ENCODE peak calls at places on chromosomes 16 and 17, in four cellular contexts. N is fibroblast of pulmonary artery, P is AG04450, U is left ventricle myocardium inferior. C is an unnamed sample.

GRCh38 chr16:30413116-30413806 is 5.9 kb downstream of the ZNF771 start:
- DNase-seq in P (no peak), N (no peak), U (no peak), C (no peak)

GRCh38 chr16:535446-536405 is 8.2 kb downstream of the CAPN15 start:
- DNase-seq in U (no peak), P (no peak), N (peak; percentile 24), C (peak; percentile 77)

GRCh38 chr17:74603032-74603635 is 11.1 kb upstream of the CD300LD start:
- DNase-seq in P (no peak), N (no peak), U (no peak), C (no peak)

GRCh38 chr16:66152841-66153525 is 213.5 kb upstream of the CDH5 start:
- DNase-seq in U (no peak), N (peak; percentile 71), P (peak; percentile 87), C (peak; percentile 17)

GRCh38 chr16:79449067-79449466 is 151.5 kb downstream of the MAF start:
- DNase-seq in P (no peak), U (no peak), N (no peak), C (no peak)

GRCh38 chr17:61412860-61413653 is 13.4 kb downstream of the TBX2 start:
- DNase-seq in P (no peak), N (no peak), U (no peak), C (no peak)

GRCh38 chr17:11742891-11743290 is 144.6 kb downstream of the DNAH9 start:
- DNase-seq in U (no peak), N (no peak), P (no peak), C (no peak)

GRCh38 chr17:66459811-66460270 is 157.4 kb downstream of the PRKCA start:
- DNase-seq in P (peak; percentile 97), N (peak; percentile 99), U (peak; percentile 40), C (peak; percentile 99)

GRCh38 chr16:84299734-84300440 is 5.2 kb downstream of the WFDC1 start:
- DNase-seq in U (no peak), P (no peak), N (no peak), C (no peak)

GRCh38 chr16:66028505-66029216 is 337.8 kb upstream of the CDH5 start:
- DNase-seq in P (peak; percentile 42), N (peak; percentile 67), U (no peak), C (peak; percentile 96)

GRCh38 chr17:52030096-52030495 is 128.4 kb downstream of the CA10 start:
- DNase-seq in P (no peak), N (no peak), U (no peak), C (no peak)

GRCh38 chr17:42178817-42179216 is 2.1 kb downstream of the KCNH4 start:
- DNase-seq in P (no peak), U (no peak), N (no peak), C (no peak)

GRCh38 chr17:17455173-17455572 is 21.6 kb upstream of the MED9 start:
- DNase-seq in N (no peak), P (no peak), U (no peak), C (no peak)

GRCh38 chr16:11142951-11143740 is 112.9 kb downstream of the SOCS1 start:
- DNase-seq in U (no peak), N (no peak), P (no peak), C (no peak)

GRCh38 chr17:16465861-16466338 is 26.1 kb downstream of the LRRC75A start:
- DNase-seq in P (no peak), U (peak; percentile 42), N (no peak), C (no peak)

GRCh38 chr16:7397901-7398300 is 65.3 kb downstream of the RBFOX1 start:
- DNase-seq in P (no peak), N (peak; percentile 0), U (no peak), C (peak; percentile 27)

GRCh38 chr16:13781579-13782338 is 138.2 kb upstream of the ERCC4 start:
- DNase-seq in P (no peak), U (no peak), N (no peak), C (no peak)

GRCh38 chr16:82672676-82673075 is 45.9 kb downstream of the CDH13 start:
- DNase-seq in U (no peak), P (no peak), N (no peak), C (no peak)

GRCh38 chr16:66935319-66936011 is at the start of gene CES2:
- DNase-seq in P (no peak), U (peak; percentile 55), N (peak; percentile 30), C (peak; percentile 50)

GRCh38 chr17:69597898-69598692 is 183.6 kb downstream of the MAP2K6 start:
- DNase-seq in U (no peak), P (no peak), N (peak; percentile 36), C (peak; percentile 62)

GRCh38 chr16:20315764-20316163 is 11.5 kb downstream of the GP2 start:
- DNase-seq in U (no peak), N (no peak), P (no peak), C (no peak)

GRCh38 chr17:16477255-16477654 is 14.7 kb downstream of the LRRC75A start:
- DNase-seq in P (peak; percentile 58), N (peak; percentile 83), U (peak; percentile 37), C (peak; percentile 91)

GRCh38 chr17:67434061-67434525 is 57.0 kb downstream of the PITPNC1 start:
- DNase-seq in P (no peak), U (peak; percentile 54), N (peak; percentile 77), C (no peak)

GRCh38 chr16:79997257-79997656 is 396.7 kb upstream of the MAF start:
- DNase-seq in P (peak; percentile 2), U (no peak), N (peak; percentile 13), C (peak; percentile 17)

GRCh38 chr17:39110435-39111136 is 40.9 kb downstream of the PLXDC1 start:
- DNase-seq in U (no peak), N (no peak), P (no peak), C (no peak)

GRCh38 chr17:80112471-80113032 is 11.2 kb downstream of the GAA start:
- DNase-seq in N (no peak), P (no peak), U (no peak), C (no peak)

GRCh38 chr17:48153711-48154642 is 46.4 kb downstream of the SNX11 start:
- DNase-seq in U (no peak), P (peak; percentile 3), N (peak; percentile 63), C (peak; percentile 47)

GRCh38 chr16:15970743-15971434 is 21.5 kb downstream of the ABCC1 start:
- DNase-seq in N (no peak), U (no peak), P (no peak), C (no peak)

GRCh38 chr16:88195021-88195581 is 187.7 kb upstream of the ZNF469 start:
- DNase-seq in U (no peak), P (no peak), N (no peak), C (peak; percentile 56)

DNA sequence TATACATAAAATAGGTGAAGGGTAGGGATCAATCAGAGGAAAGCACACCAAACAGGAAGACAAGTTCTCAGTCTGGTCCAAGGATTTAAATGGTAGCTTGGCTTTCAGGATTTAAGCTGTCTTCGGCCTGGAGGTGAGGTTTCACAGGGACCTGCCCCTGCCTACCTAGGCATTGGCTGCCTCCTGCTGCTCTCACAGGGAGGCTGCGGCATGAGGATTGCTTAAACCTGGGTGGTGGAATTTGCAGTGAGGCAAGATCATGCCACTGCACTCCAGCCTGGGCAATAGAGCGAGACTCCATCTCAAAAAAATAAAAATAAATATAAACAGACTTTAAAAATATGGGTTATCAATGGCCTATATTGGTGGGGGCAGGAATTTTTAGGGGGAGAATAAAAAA is 114.5 kb downstream of the GAS7 start:
- DNase-seq in U (no peak), N (no peak), P (no peak), C (no peak)
- TF ChIP-seq CTCF in U (no peak), N (no peak), P (no peak), C (no peak)

GRCh38 chr16:46789499-46790414 is 41.2 kb downstream of the C16orf87 start:
- DNase-seq in N (peak; percentile 61), P (no peak), U (peak; percentile 77), C (peak; percentile 64)

GRCh38 chr16:46787909-46788308 is 39.8 kb upstream of the MYLK3 start:
- DNase-seq in P (no peak), N (no peak), U (no peak), C (no peak)

GRCh38 chr16:46789075-46789474 is 40.9 kb upstream of the MYLK3 start:
- DNase-seq in U (no peak), N (no peak), P (no peak), C (no peak)

GRCh38 chr16:46793841-46794240 is 37.1 kb downstream of the C16orf87 start:
- DNase-seq in N (no peak), U (no peak), P (no peak), C (no peak)

DNA sequence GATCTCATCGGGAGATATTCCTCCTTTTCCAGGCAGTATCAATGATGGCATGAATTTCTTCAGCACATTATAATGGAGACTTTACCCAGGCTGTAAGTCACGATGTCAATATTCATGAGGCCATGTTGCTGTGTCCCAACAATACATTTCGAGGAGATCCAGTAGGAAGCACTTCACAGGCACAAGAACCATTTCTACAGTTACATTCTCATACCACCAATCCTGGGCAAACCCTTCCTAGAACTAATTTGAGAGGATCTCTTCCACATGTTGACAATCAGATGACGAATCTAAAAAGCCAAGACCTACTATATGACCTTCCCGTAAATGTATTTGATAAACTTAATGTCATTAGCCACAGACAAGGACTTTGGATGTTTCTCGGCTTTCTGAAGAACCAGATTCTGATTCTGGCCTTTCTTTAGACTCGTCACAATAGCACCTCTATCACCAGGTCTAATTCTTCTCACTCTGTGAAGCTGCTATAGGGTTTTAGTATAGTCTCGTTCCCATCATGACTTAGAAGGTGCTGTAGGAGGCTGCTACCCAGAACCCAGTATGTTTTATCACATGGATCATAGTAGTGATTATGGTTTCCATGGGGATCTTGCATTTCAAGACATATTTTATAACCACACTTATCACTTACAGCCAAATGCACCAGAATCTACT is 40.2 kb downstream of the C16orf87 start:
- DNase-seq in P (no peak), N (no peak), U (no peak), C (no peak)
- H3K4me3 ChIP-seq in P (peak overlapping the region; percentile 60), N (peak overlapping the region; percentile 62), U (peak overlapping the region; percentile 83), C (peak overlapping the region; percentile 49)

GRCh38 chr17:14300628-14301278 is at the start of gene HS3ST3B1:
- DNase-seq in N (peak; percentile 99), P (peak; percentile 100), U (peak; percentile 98), C (peak; percentile 100)

GRCh38 chr17:14301761-14302401 is 1.0 kb downstream of the HS3ST3B1 start:
- DNase-seq in P (no peak), U (peak; percentile 33), N (peak; percentile 61), C (peak; percentile 47)

GRCh38 chr17:14299261-14300093 is 1.4 kb upstream of the HS3ST3B1 start:
- DNase-seq in P (no peak), U (no peak), N (peak; percentile 73), C (peak; percentile 61)

GRCh38 chr17:14302421-14303099 is 1.7 kb downstream of the HS3ST3B1 start:
- DNase-seq in U (peak; percentile 84), P (peak; percentile 63), N (peak; percentile 83), C (peak; percentile 71)

GRCh38 chr17:14301279-14301760 is 439 bp downstream of the HS3ST3B1 start:
- DNase-seq in P (no peak), U (peak; percentile 19), N (no peak), C (no peak)
- TF ChIP-seq CTCF in P (no peak), U (peak; percentile 33), N (no peak), C (no peak)

GRCh38 chr17:36545465-36546417 is 1.0 kb downstream of the GGNBP2 start:
- DNase-seq in N (peak; percentile 98), U (peak; percentile 96), P (peak; percentile 95), C (peak; percentile 97)

GRCh38 chr17:36545093-36545464 is 360 bp downstream of the GGNBP2 start:
- DNase-seq in P (no peak), N (no peak), U (no peak), C (no peak)

GRCh38 chr17:36544320-36545092 is at the start of gene GGNBP2:
- DNase-seq in N (peak; percentile 94), P (peak; percentile 69), U (peak; percentile 94), C (peak; percentile 92)

GRCh38 chr17:36542755-36543154 is 2.0 kb upstream of the GGNBP2 start:
- DNase-seq in U (no peak), N (no peak), P (no peak), C (no peak)

DNA sequence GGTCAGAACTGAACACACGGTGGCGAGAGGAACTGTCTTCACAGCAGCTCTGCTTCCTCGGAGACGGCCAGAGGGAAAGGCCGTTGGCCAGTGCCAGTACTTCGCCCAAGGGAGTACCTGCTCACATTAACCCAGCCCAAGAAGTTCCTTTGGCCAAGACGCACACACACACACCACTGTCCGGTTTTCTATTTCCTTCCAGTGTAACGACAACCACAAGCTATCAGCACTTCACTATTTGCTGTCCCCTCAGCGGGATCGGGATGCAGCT is 735 bp upstream of the GGNBP2 start:
- DNase-seq in U (peak; percentile 35), P (no peak), N (peak; percentile 65), C (peak; percentile 64)
- H3K4me3 ChIP-seq in U (peak overlapping the region; percentile 76), P (peak overlapping the region; percentile 96), N (peak overlapping the region; percentile 73), C (peak overlapping the region; percentile 95)